ENCODE peak calls at places on chromosomes 3 and 15, in five cellular contexts. One of them, this sample, is unnamed.

GRCh38 chr3:129213238-129213637 is 29.5 kb upstream of the CNBP start:
- DNase-seq in DND-41: no peak
- DNase-seq in foreskin fibroblast: no peak
- DNase-seq in psoas muscle: no peak
- DNase-seq in OCI-LY7: no peak
- DNase-seq in this sample: no peak

GRCh38 chr3:7333125-7333524 is 472.2 kb downstream of the GRM7 start:
- DNase-seq in DND-41: no peak
- DNase-seq in foreskin fibroblast: no peak
- DNase-seq in psoas muscle: no peak
- DNase-seq in OCI-LY7: no peak
- DNase-seq in this sample: no peak

GRCh38 chr15:57019496-57020160 is 101.2 kb downstream of the TCF12 start:
- DNase-seq in DND-41: no peak
- DNase-seq in foreskin fibroblast: peak
- DNase-seq in psoas muscle: no peak
- DNase-seq in OCI-LY7: no peak
- DNase-seq in this sample: no peak

GRCh38 chr3:182979719-182980191 is 583 bp downstream of the DCUN1D1 start:
- DNase-seq in DND-41: peak
- DNase-seq in foreskin fibroblast: no peak
- DNase-seq in psoas muscle: no peak
- DNase-seq in OCI-LY7: peak
- DNase-seq in this sample: no peak

GRCh38 chr3:142568393-142569017 is 10.0 kb downstream of the ATR start:
- DNase-seq in DND-41: no peak
- DNase-seq in foreskin fibroblast: no peak
- DNase-seq in psoas muscle: no peak
- DNase-seq in OCI-LY7: no peak
- DNase-seq in this sample: no peak

GRCh38 chr15:92277776-92278175 is 115.9 kb upstream of the ST8SIA2 start:
- DNase-seq in DND-41: peak
- DNase-seq in foreskin fibroblast: no peak
- DNase-seq in psoas muscle: no peak
- DNase-seq in OCI-LY7: peak
- DNase-seq in this sample: no peak

GRCh38 chr3:45510519-45510918 is 84.0 kb upstream of the LIMD1 start:
- DNase-seq in DND-41: no peak
- DNase-seq in foreskin fibroblast: no peak
- DNase-seq in psoas muscle: no peak
- DNase-seq in OCI-LY7: no peak
- DNase-seq in this sample: no peak

GRCh38 chr3:108524547-108524946 is 14.2 kb upstream of the MYH15 start:
- DNase-seq in DND-41: no peak
- DNase-seq in foreskin fibroblast: no peak
- DNase-seq in psoas muscle: no peak
- DNase-seq in OCI-LY7: no peak
- DNase-seq in this sample: peak

GRCh38 chr15:90820481-90820880 is 47.9 kb upstream of the FURIN start:
- DNase-seq in DND-41: no peak
- DNase-seq in foreskin fibroblast: no peak
- DNase-seq in psoas muscle: no peak
- DNase-seq in OCI-LY7: no peak
- DNase-seq in this sample: no peak

GRCh38 chr3:79864077-79864476 is 96.3 kb upstream of the ROBO1 start:
- DNase-seq in DND-41: no peak
- DNase-seq in foreskin fibroblast: no peak
- DNase-seq in psoas muscle: no peak
- DNase-seq in OCI-LY7: no peak
- DNase-seq in this sample: no peak

GRCh38 chr15:56786966-56787365 is 53.7 kb upstream of the ZNF280D start:
- DNase-seq in DND-41: no peak
- DNase-seq in foreskin fibroblast: peak
- DNase-seq in psoas muscle: no peak
- DNase-seq in OCI-LY7: no peak
- DNase-seq in this sample: no peak

GRCh38 chr3:140499114-140499757 is 178.6 kb upstream of the TRIM42 start:
- DNase-seq in DND-41: no peak
- DNase-seq in foreskin fibroblast: no peak
- DNase-seq in psoas muscle: no peak
- DNase-seq in OCI-LY7: peak
- DNase-seq in this sample: no peak

GRCh38 chr3:187747506-187747905 is 2.2 kb upstream of the BCL6 start:
- DNase-seq in DND-41: no peak
- DNase-seq in foreskin fibroblast: no peak
- DNase-seq in psoas muscle: no peak
- DNase-seq in OCI-LY7: peak
- DNase-seq in this sample: no peak

GRCh38 chr3:187748050-187748481 is 2.8 kb upstream of the BCL6 start:
- DNase-seq in DND-41: peak
- DNase-seq in foreskin fibroblast: peak
- DNase-seq in psoas muscle: peak
- DNase-seq in OCI-LY7: peak
- DNase-seq in this sample: no peak

GRCh38 chr3:187746059-187746453 is 788 bp upstream of the BCL6 start:
- DNase-seq in DND-41: no peak
- DNase-seq in foreskin fibroblast: no peak
- DNase-seq in psoas muscle: no peak
- DNase-seq in OCI-LY7: no peak
- DNase-seq in this sample: no peak

GRCh38 chr3:187745201-187746058 is at the start of gene BCL6:
- DNase-seq in DND-41: peak
- DNase-seq in foreskin fibroblast: peak
- DNase-seq in psoas muscle: peak
- DNase-seq in OCI-LY7: peak
- DNase-seq in this sample: peak

GRCh38 chr3:187746479-187747335 is 1.4 kb upstream of the BCL6 start:
- DNase-seq in DND-41: peak
- DNase-seq in foreskin fibroblast: no peak
- DNase-seq in psoas muscle: no peak
- DNase-seq in OCI-LY7: peak
- DNase-seq in this sample: no peak
- H3K4me3 ChIP-seq in DND-41: peak
- H3K4me3 ChIP-seq in foreskin fibroblast: peak
- H3K4me3 ChIP-seq in psoas muscle: peak
- H3K4me3 ChIP-seq in OCI-LY7: peak
- H3K4me3 ChIP-seq in this sample: peak

GRCh38 chr3:122310361-122310760 is 14.7 kb upstream of the CSTA start:
- DNase-seq in DND-41: no peak
- DNase-seq in foreskin fibroblast: no peak
- DNase-seq in psoas muscle: no peak
- DNase-seq in OCI-LY7: no peak
- DNase-seq in this sample: no peak

GRCh38 chr3:122307987-122308386 is 17.1 kb upstream of the CSTA start:
- DNase-seq in DND-41: no peak
- DNase-seq in foreskin fibroblast: no peak
- DNase-seq in psoas muscle: no peak
- DNase-seq in OCI-LY7: no peak
- DNase-seq in this sample: no peak

GRCh38 chr3:122306622-122306953 is 18.5 kb upstream of the CSTA start:
- DNase-seq in DND-41: no peak
- DNase-seq in foreskin fibroblast: no peak
- DNase-seq in psoas muscle: no peak
- DNase-seq in OCI-LY7: no peak
- DNase-seq in this sample: no peak

GRCh38 chr3:122307288-122307687 is 17.8 kb upstream of the CSTA start:
- DNase-seq in DND-41: no peak
- DNase-seq in foreskin fibroblast: no peak
- DNase-seq in psoas muscle: no peak
- DNase-seq in OCI-LY7: no peak
- DNase-seq in this sample: no peak

GRCh38 chr3:122305818-122306621 is 19.0 kb upstream of the CSTA start:
- DNase-seq in DND-41: no peak
- DNase-seq in foreskin fibroblast: no peak
- DNase-seq in psoas muscle: no peak
- DNase-seq in OCI-LY7: peak
- DNase-seq in this sample: no peak
- TF ChIP-seq CTCF in DND-41: peak
- TF ChIP-seq CTCF in foreskin fibroblast: no peak
- TF ChIP-seq CTCF in psoas muscle: no peak
- TF ChIP-seq CTCF in OCI-LY7: peak
- TF ChIP-seq CTCF in this sample: no peak

DNA sequence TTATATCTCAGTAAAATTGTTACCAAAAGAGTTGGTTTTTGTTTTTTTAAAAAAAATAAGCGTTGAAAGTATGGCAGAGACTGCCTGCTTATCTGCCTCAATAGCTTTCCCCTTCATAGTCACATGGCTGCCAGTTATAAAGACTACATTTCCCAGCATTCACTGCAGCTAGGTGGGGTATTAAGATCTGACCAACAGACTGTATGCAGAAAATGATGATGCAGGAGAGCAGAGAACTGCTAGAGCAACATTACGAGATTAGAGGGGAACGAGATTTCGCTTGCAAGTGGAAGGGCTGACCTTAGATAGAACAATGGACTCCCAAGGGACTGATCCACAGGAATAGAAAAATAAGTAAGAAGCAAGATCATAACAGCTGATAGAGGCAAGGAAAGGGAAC is 14.3 kb downstream of the RHOA start:
- DNase-seq in DND-41: no peak
- DNase-seq in foreskin fibroblast: no peak
- DNase-seq in psoas muscle: no peak
- DNase-seq in OCI-LY7: peak
- DNase-seq in this sample: no peak
- H3K4me3 ChIP-seq in DND-41: no peak
- H3K4me3 ChIP-seq in foreskin fibroblast: no peak
- H3K4me3 ChIP-seq in psoas muscle: no peak
- H3K4me3 ChIP-seq in OCI-LY7: no peak
- H3K4me3 ChIP-seq in this sample: no peak

GRCh38 chr3:11230807-11231206 is 41.4 kb upstream of the ATG7 start:
- DNase-seq in DND-41: no peak
- DNase-seq in foreskin fibroblast: no peak
- DNase-seq in psoas muscle: no peak
- DNase-seq in OCI-LY7: no peak
- DNase-seq in this sample: no peak
- TF ChIP-seq CTCF in DND-41: no peak
- TF ChIP-seq CTCF in foreskin fibroblast: no peak
- TF ChIP-seq CTCF in psoas muscle: no peak
- TF ChIP-seq CTCF in OCI-LY7: no peak
- TF ChIP-seq CTCF in this sample: no peak

DNA sequence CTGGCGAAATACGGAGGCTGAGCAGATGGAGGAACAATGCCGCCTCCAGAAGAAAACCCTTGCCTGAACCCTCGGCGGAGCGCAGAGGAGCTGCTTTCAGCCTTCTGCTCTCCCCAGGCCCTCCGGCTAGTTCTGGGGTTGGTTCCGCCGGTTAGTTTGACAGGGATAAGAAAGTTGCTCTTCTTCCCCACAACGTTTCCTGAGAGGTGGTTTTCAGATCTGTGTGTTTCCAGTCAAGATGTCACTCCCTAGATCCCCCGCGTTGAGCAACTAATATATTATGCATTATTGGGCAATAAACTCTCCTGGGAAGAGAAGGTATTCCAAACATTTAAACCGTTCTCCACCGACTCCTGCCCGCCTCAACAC is 551 bp downstream of the NLGN1 start:
- DNase-seq in DND-41: no peak
- DNase-seq in foreskin fibroblast: no peak
- DNase-seq in psoas muscle: no peak
- DNase-seq in OCI-LY7: no peak
- DNase-seq in this sample: no peak
- H3K4me3 ChIP-seq in DND-41: no peak
- H3K4me3 ChIP-seq in foreskin fibroblast: peak
- H3K4me3 ChIP-seq in psoas muscle: peak
- H3K4me3 ChIP-seq in OCI-LY7: no peak
- H3K4me3 ChIP-seq in this sample: peak